ENCODE peak calls at places on chromosomes 4 and X, in eight cellular contexts. One of them, this sample, is unnamed.

GRCh38 chr4:64911846-64912245 is 502.6 kb upstream of the TECRL start:
- DNase-seq in Caco-2: no peak
- DNase-seq in heart left ventricle: no peak
- DNase-seq in cardiac muscle cell: no peak
- DNase-seq in A673: no peak
- DNase-seq in left lung: no peak
- DNase-seq in fibroblast of mammary gland: no peak
- DNase-seq in PC-3: peak
- DNase-seq in this sample: no peak

GRCh38 chr4:135418353-135418752 is 1216.8 kb upstream of the PABPC4L start:
- DNase-seq in Caco-2: no peak
- DNase-seq in heart left ventricle: no peak
- DNase-seq in cardiac muscle cell: no peak
- DNase-seq in A673: peak
- DNase-seq in left lung: no peak
- DNase-seq in fibroblast of mammary gland: no peak
- DNase-seq in PC-3: peak
- DNase-seq in this sample: no peak

GRCh38 chr4:104015680-104016079 is 295.9 kb upstream of the TACR3 start:
- DNase-seq in Caco-2: no peak
- DNase-seq in heart left ventricle: no peak
- DNase-seq in cardiac muscle cell: peak
- DNase-seq in A673: peak
- DNase-seq in left lung: no peak
- DNase-seq in fibroblast of mammary gland: no peak
- DNase-seq in PC-3: peak
- DNase-seq in this sample: no peak

GRCh38 chr4:81635128-81635527 is 163.4 kb upstream of the RASGEF1B start:
- DNase-seq in Caco-2: no peak
- DNase-seq in heart left ventricle: no peak
- DNase-seq in cardiac muscle cell: no peak
- DNase-seq in A673: no peak
- DNase-seq in left lung: no peak
- DNase-seq in fibroblast of mammary gland: no peak
- DNase-seq in PC-3: no peak
- DNase-seq in this sample: no peak

GRCh38 chr4:121428721-121429120 is 47.9 kb upstream of the QRFPR start:
- DNase-seq in Caco-2: no peak
- DNase-seq in heart left ventricle: no peak
- DNase-seq in cardiac muscle cell: no peak
- DNase-seq in A673: no peak
- DNase-seq in left lung: no peak
- DNase-seq in fibroblast of mammary gland: peak
- DNase-seq in PC-3: peak
- DNase-seq in this sample: peak

GRCh38 chr4:3683744-3684421 is 82.3 kb upstream of the ADRA2C start:
- DNase-seq in Caco-2: no peak
- DNase-seq in heart left ventricle: no peak
- DNase-seq in cardiac muscle cell: no peak
- DNase-seq in A673: no peak
- DNase-seq in left lung: peak
- DNase-seq in fibroblast of mammary gland: no peak
- DNase-seq in PC-3: no peak
- DNase-seq in this sample: no peak

GRCh38 chr4:116546759-116547158 is 538.6 kb downstream of the TRAM1L1 start:
- DNase-seq in Caco-2: no peak
- DNase-seq in heart left ventricle: no peak
- DNase-seq in cardiac muscle cell: no peak
- DNase-seq in A673: no peak
- DNase-seq in left lung: no peak
- DNase-seq in fibroblast of mammary gland: no peak
- DNase-seq in PC-3: no peak
- DNase-seq in this sample: no peak

GRCh38 chrX:107894038-107894437 is 68.4 kb downstream of the MID2 start:
- DNase-seq in Caco-2: no peak
- DNase-seq in heart left ventricle: no peak
- DNase-seq in cardiac muscle cell: peak
- DNase-seq in A673: peak
- DNase-seq in left lung: no peak
- DNase-seq in fibroblast of mammary gland: peak
- DNase-seq in PC-3: peak
- DNase-seq in this sample: peak

GRCh38 chrX:46710425-46710824 is 48.5 kb downstream of the SLC9A7 start:
- DNase-seq in Caco-2: no peak
- DNase-seq in heart left ventricle: no peak
- DNase-seq in cardiac muscle cell: no peak
- DNase-seq in A673: no peak
- DNase-seq in left lung: no peak
- DNase-seq in fibroblast of mammary gland: peak
- DNase-seq in PC-3: peak
- DNase-seq in this sample: no peak

GRCh38 chrX:108001218-108001814 is 19.1 kb upstream of the TEX13B start:
- DNase-seq in Caco-2: peak
- DNase-seq in heart left ventricle: no peak
- DNase-seq in cardiac muscle cell: peak
- DNase-seq in A673: peak
- DNase-seq in left lung: no peak
- DNase-seq in fibroblast of mammary gland: peak
- DNase-seq in PC-3: peak
- DNase-seq in this sample: peak

GRCh38 chr4:108834787-108835384 is 72.0 kb upstream of the ETNPPL start:
- DNase-seq in Caco-2: no peak
- DNase-seq in heart left ventricle: no peak
- DNase-seq in cardiac muscle cell: peak
- DNase-seq in A673: peak
- DNase-seq in left lung: no peak
- DNase-seq in fibroblast of mammary gland: peak
- DNase-seq in PC-3: peak
- DNase-seq in this sample: no peak

GRCh38 chr4:147769386-147769785 is 37.5 kb downstream of the ARHGAP10 start:
- DNase-seq in Caco-2: no peak
- DNase-seq in heart left ventricle: no peak
- DNase-seq in cardiac muscle cell: no peak
- DNase-seq in A673: no peak
- DNase-seq in left lung: no peak
- DNase-seq in fibroblast of mammary gland: no peak
- DNase-seq in PC-3: peak
- DNase-seq in this sample: no peak

GRCh38 chr4:110663738-110664444 is 41.0 kb upstream of the PITX2 start:
- DNase-seq in Caco-2: no peak
- DNase-seq in heart left ventricle: no peak
- DNase-seq in cardiac muscle cell: no peak
- DNase-seq in A673: peak
- DNase-seq in left lung: no peak
- DNase-seq in fibroblast of mammary gland: peak
- DNase-seq in PC-3: peak
- DNase-seq in this sample: peak

GRCh38 chr4:139633661-139634060 is 32.0 kb upstream of the MGST2 start:
- DNase-seq in Caco-2: peak
- DNase-seq in heart left ventricle: peak
- DNase-seq in cardiac muscle cell: peak
- DNase-seq in A673: peak
- DNase-seq in left lung: no peak
- DNase-seq in fibroblast of mammary gland: peak
- DNase-seq in PC-3: peak
- DNase-seq in this sample: no peak

GRCh38 chr4:5120468-5120867 is 69.2 kb downstream of the STK32B start:
- DNase-seq in Caco-2: no peak
- DNase-seq in heart left ventricle: no peak
- DNase-seq in cardiac muscle cell: no peak
- DNase-seq in A673: no peak
- DNase-seq in left lung: no peak
- DNase-seq in fibroblast of mammary gland: no peak
- DNase-seq in PC-3: no peak
- DNase-seq in this sample: no peak

DNA sequence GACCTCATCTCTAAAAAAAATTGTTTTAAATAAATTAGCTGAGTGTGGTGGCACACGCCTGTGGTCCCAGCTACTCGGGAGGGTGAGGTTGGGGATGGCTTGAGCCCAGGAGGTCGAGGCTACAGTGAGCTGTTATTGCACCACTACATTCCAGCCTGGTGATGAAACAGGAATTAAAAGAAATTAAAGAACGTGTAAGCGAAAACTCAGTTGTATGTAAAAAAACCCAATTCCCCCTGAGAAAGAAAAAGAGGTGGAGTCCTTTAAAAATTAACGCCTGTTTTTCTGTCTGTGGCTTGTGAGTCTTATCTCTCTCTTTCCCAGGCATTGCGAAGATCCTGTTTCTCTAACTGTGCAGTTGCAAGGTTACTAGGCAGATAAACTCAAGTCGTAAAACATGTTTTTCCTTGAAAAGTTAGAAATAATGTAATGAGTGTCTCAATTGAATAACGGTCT is 22.1 kb downstream of the EPGN start:
- DNase-seq in Caco-2: no peak
- DNase-seq in heart left ventricle: no peak
- DNase-seq in cardiac muscle cell: no peak
- DNase-seq in A673: no peak
- DNase-seq in left lung: no peak
- DNase-seq in fibroblast of mammary gland: no peak
- DNase-seq in PC-3: no peak
- DNase-seq in this sample: peak
- H3K4me3 ChIP-seq in Caco-2: no peak
- H3K4me3 ChIP-seq in heart left ventricle: no peak
- H3K4me3 ChIP-seq in cardiac muscle cell: no peak
- H3K4me3 ChIP-seq in A673: no peak
- H3K4me3 ChIP-seq in left lung: no peak
- H3K4me3 ChIP-seq in fibroblast of mammary gland: no peak
- H3K4me3 ChIP-seq in PC-3: no peak
- H3K4me3 ChIP-seq in this sample: no peak

GRCh38 chrX:72105436-72105835 is 26.3 kb downstream of the RTL5 start:
- DNase-seq in Caco-2: no peak
- DNase-seq in heart left ventricle: no peak
- DNase-seq in cardiac muscle cell: no peak
- DNase-seq in A673: no peak
- DNase-seq in left lung: no peak
- DNase-seq in fibroblast of mammary gland: no peak
- DNase-seq in PC-3: no peak
- DNase-seq in this sample: no peak

GRCh38 chrX:72110051-72110926 is 21.4 kb downstream of the RTL5 start:
- DNase-seq in Caco-2: no peak
- DNase-seq in heart left ventricle: no peak
- DNase-seq in cardiac muscle cell: no peak
- DNase-seq in A673: peak
- DNase-seq in left lung: no peak
- DNase-seq in fibroblast of mammary gland: peak
- DNase-seq in PC-3: no peak
- DNase-seq in this sample: no peak

GRCh38 chrX:72108666-72109065 is 23.0 kb downstream of the RTL5 start:
- DNase-seq in Caco-2: no peak
- DNase-seq in heart left ventricle: no peak
- DNase-seq in cardiac muscle cell: no peak
- DNase-seq in A673: no peak
- DNase-seq in left lung: no peak
- DNase-seq in fibroblast of mammary gland: no peak
- DNase-seq in PC-3: no peak
- DNase-seq in this sample: no peak

GRCh38 chrX:72107841-72108590 is 23.7 kb downstream of the RTL5 start:
- DNase-seq in Caco-2: no peak
- DNase-seq in heart left ventricle: no peak
- DNase-seq in cardiac muscle cell: no peak
- DNase-seq in A673: no peak
- DNase-seq in left lung: no peak
- DNase-seq in fibroblast of mammary gland: no peak
- DNase-seq in PC-3: no peak
- DNase-seq in this sample: no peak

DNA sequence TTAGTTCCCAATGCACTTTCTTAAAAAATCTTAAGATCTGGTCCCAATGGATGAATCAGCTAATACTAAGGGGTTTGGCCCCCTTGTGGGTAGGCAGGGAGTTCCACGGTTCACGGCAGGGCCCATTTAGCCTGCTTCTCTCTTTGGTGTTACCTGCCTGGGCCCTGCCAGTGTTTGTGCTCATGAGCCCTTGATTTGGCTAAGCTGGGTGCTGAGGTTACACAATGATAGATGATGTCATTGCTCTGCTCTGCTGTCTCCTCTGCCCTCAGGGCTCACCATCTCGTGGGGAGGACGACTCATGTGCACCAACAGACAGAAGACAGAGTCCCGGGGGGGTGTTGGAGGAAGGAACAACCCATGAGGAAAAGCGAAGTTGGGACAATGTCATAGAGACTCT is 24.4 kb downstream of the RTL5 start:
- DNase-seq in Caco-2: no peak
- DNase-seq in heart left ventricle: no peak
- DNase-seq in cardiac muscle cell: no peak
- DNase-seq in A673: peak
- DNase-seq in left lung: no peak
- DNase-seq in fibroblast of mammary gland: peak
- DNase-seq in PC-3: peak
- DNase-seq in this sample: peak
- TF ChIP-seq CTCF in Caco-2: no peak
- TF ChIP-seq CTCF in heart left ventricle: no peak
- TF ChIP-seq CTCF in cardiac muscle cell: no peak
- TF ChIP-seq CTCF in A673: no peak
- TF ChIP-seq CTCF in left lung: no peak
- TF ChIP-seq CTCF in fibroblast of mammary gland: no peak
- TF ChIP-seq CTCF in PC-3: no peak
- TF ChIP-seq CTCF in this sample: no peak

DNA sequence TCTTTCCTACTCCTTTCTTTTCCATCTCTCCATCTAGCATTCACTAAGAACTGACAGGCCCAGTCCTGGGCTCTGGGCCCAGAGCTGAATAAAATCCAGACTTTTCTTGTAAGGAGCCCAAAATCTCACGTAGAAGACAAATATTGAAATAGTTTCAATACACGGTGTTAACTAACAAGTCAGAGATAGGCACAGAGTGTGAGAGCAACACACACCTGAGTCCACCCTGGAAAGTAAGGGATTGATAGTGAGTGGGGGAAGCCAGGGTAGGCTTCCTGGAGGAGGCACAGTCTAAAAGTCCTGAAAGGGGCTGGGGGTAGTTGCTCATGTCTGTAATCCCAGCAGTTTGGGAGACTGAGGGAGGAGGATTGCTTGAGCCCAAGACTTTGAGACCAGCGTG is 73.1 kb upstream of the EFNB1 start:
- DNase-seq in Caco-2: no peak
- DNase-seq in heart left ventricle: no peak
- DNase-seq in cardiac muscle cell: no peak
- DNase-seq in A673: no peak
- DNase-seq in left lung: no peak
- DNase-seq in fibroblast of mammary gland: no peak
- DNase-seq in PC-3: no peak
- DNase-seq in this sample: no peak
- H3K4me3 ChIP-seq in Caco-2: no peak
- H3K4me3 ChIP-seq in heart left ventricle: no peak
- H3K4me3 ChIP-seq in cardiac muscle cell: no peak
- H3K4me3 ChIP-seq in A673: no peak
- H3K4me3 ChIP-seq in left lung: no peak
- H3K4me3 ChIP-seq in fibroblast of mammary gland: no peak
- H3K4me3 ChIP-seq in PC-3: no peak
- H3K4me3 ChIP-seq in this sample: no peak

DNA sequence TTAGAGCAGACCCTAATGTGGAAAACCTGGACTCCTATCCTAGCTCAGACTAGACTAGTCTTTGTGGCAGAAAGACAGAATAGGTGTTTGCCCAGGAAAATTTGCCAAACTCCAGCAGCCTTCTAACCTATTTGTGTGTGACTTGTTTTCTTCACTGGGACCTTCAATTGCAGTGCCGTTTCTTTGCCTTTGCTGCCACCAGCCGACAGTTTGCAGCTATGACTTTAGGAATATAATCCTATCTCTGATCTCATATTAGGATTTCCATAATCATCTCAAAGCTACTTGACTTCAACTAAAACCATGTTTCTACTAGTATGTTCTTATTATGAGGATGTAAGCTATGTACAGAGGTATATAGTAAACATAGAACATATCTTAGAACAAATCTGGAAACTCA is 60.2 kb upstream of the PGAM4 start:
- DNase-seq in Caco-2: peak
- DNase-seq in heart left ventricle: no peak
- DNase-seq in cardiac muscle cell: peak
- DNase-seq in A673: peak
- DNase-seq in left lung: no peak
- DNase-seq in fibroblast of mammary gland: peak
- DNase-seq in PC-3: peak
- DNase-seq in this sample: peak
- TF ChIP-seq CTCF in Caco-2: peak
- TF ChIP-seq CTCF in heart left ventricle: peak
- TF ChIP-seq CTCF in cardiac muscle cell: peak
- TF ChIP-seq CTCF in A673: peak
- TF ChIP-seq CTCF in left lung: no peak
- TF ChIP-seq CTCF in fibroblast of mammary gland: peak
- TF ChIP-seq CTCF in PC-3: peak
- TF ChIP-seq CTCF in this sample: no peak